ENCODE peak calls at places on chromosomes 3 and 15, in nine cellular contexts. U is Peyer's patch, L is heart left ventricle, M is K562, Q is transverse colon, D is esophagus squamous epithelium, J is right lobe of liver, Z is breast epithelium, T is A549. H is an unnamed sample.

GRCh38 chr3:12984023-12984823 is 89.0 kb downstream of the IQSEC1 start:
- DNase-seq in U (peak; percentile 62), J (peak; percentile 83), T (peak; percentile 70), Q (peak; percentile 78), L (no peak), D (no peak), M (peak; percentile 83), Z (peak; percentile 60), H (peak; percentile 53)

GRCh38 chr15:92393287-92393993 is at the start of gene ST8SIA2:
- DNase-seq in Z (no peak), L (no peak), Q (no peak), U (no peak), T (peak; percentile 33), D (no peak), M (no peak), J (no peak), H (no peak)

GRCh38 chr3:156180077-156180476 is 59.7 kb downstream of the KCNAB1 start:
- DNase-seq in T (no peak), L (no peak), M (no peak), U (no peak), Q (no peak), J (no peak), D (no peak), Z (no peak), H (no peak)

GRCh38 chr3:196235452-196236122 is 19.3 kb downstream of the SLC51A start:
- DNase-seq in Q (no peak), U (no peak), Z (no peak), J (no peak), T (no peak), L (no peak), M (no peak), D (no peak), H (no peak)

GRCh38 chr3:56835626-56836025 is 33.9 kb upstream of the ARHGEF3 start:
- DNase-seq in M (no peak), D (no peak), Q (no peak), L (no peak), U (no peak), J (no peak), T (no peak), Z (no peak), H (no peak)

GRCh38 chr3:108818404-108818803 is 4.2 kb upstream of the TRAT1 start:
- DNase-seq in Q (peak; percentile 47), M (peak; percentile 2), L (no peak), D (no peak), T (peak; percentile 52), Z (no peak), J (no peak), U (peak; percentile 25), H (no peak)

GRCh38 chr3:71511446-71511845 is 72.1 kb downstream of the FOXP1 start:
- DNase-seq in J (no peak), T (no peak), Q (no peak), M (no peak), Z (no peak), U (no peak), D (no peak), L (no peak), H (no peak)

GRCh38 chr15:64163662-64164362 is 990 bp upstream of the PPIB start:
- DNase-seq in Q (no peak), Z (no peak), M (no peak), U (peak; percentile 54), T (no peak), D (no peak), J (no peak), L (no peak), H (no peak)

GRCh38 chr3:42654331-42655201 is 1.1 kb downstream of the ZBTB47 start:
- DNase-seq in J (no peak), D (no peak), Z (no peak), L (peak; percentile 79), Q (peak; percentile 46), U (no peak), M (peak; percentile 92), T (peak; percentile 32), H (peak; percentile 92)

GRCh38 chr3:45479627-45480026 is 91.3 kb downstream of the LARS2 start:
- DNase-seq in Q (no peak), L (no peak), M (no peak), U (no peak), D (no peak), T (no peak), J (no peak), Z (no peak), H (no peak)

GRCh38 chr3:178546079-178546478 is 9.8 kb downstream of the KCNMB2 start:
- DNase-seq in Q (no peak), M (no peak), L (no peak), J (no peak), U (no peak), D (no peak), T (no peak), Z (no peak), H (no peak)

GRCh38 chr3:52848617-52849016 is 13.8 kb upstream of the MUSTN1 start:
- DNase-seq in L (peak; percentile 8), D (no peak), M (no peak), T (peak; percentile 9), U (no peak), Z (no peak), Q (no peak), J (peak; percentile 30), H (no peak)

GRCh38 chr3:195807681-195808121 is 4.0 kb downstream of the MUC4 start:
- DNase-seq in Q (peak; percentile 19), M (no peak), D (no peak), L (no peak), J (no peak), Z (no peak), T (no peak), U (no peak), H (no peak)

DNA sequence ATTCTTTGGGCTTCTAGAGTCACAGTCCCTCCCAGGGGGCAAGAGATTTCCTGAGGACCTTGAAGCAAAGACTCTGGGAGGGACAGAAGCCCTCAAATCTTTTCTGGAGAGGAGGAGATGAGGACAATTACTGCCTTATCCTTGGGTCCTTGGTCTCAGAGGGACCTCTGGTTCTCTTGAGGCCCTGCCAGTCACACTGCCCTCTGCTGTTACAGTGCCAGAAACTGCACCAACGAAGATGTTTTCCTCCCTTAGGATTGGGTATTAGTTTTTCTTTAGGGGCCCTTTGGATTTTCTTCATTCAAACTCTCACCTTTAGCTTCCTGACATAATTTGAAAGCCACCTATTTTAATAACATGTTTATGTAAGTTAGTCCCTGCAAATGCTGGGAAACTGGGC is 58.2 kb upstream of the SCN5A start:
- DNase-seq in Q (no peak), D (no peak), T (peak; percentile 6), M (no peak), U (no peak), Z (no peak), L (no peak), J (no peak), H (peak; percentile 12)
- TF ChIP-seq CTCF in Q (no peak), D (no peak), T (no peak), M (peak; percentile 66), U (no peak), Z (no peak), L (no peak), J (peak; percentile 37), H (no peak)

GRCh38 chr15:95690631-95691340 is 639.7 kb upstream of the NR2F2 start:
- DNase-seq in L (no peak), J (no peak), D (no peak), M (no peak), U (no peak), Q (no peak), T (no peak), Z (no peak), H (no peak)
- H3K4me3 ChIP-seq in L (no peak overlapping the region), J (no peak overlapping the region), D (no peak overlapping the region), M (no peak overlapping the region), U (no peak overlapping the region), Q (no peak overlapping the region), T (no peak overlapping the region), Z (no peak overlapping the region), H (no peak overlapping the region)

GRCh38 chr3:115788921-115789470 is 165.7 kb downstream of the GAP43 start:
- DNase-seq in T (peak; percentile 65), L (no peak), D (no peak), M (no peak), Z (no peak), J (no peak), Q (no peak), U (no peak), H (no peak)

GRCh38 chr3:115785782-115786181 is 162.5 kb downstream of the GAP43 start:
- DNase-seq in J (no peak), D (no peak), Z (no peak), Q (no peak), L (no peak), U (no peak), T (no peak), M (no peak), H (no peak)

GRCh38 chr3:115784739-115785571 is 161.6 kb downstream of the GAP43 start:
- DNase-seq in Q (no peak), L (no peak), T (no peak), Z (no peak), U (no peak), J (no peak), M (no peak), D (no peak), H (no peak)

GRCh38 chr3:115787818-115788217 is 164.5 kb downstream of the GAP43 start:
- DNase-seq in D (no peak), M (no peak), T (no peak), U (no peak), J (no peak), Q (no peak), L (no peak), Z (no peak), H (no peak)

DNA sequence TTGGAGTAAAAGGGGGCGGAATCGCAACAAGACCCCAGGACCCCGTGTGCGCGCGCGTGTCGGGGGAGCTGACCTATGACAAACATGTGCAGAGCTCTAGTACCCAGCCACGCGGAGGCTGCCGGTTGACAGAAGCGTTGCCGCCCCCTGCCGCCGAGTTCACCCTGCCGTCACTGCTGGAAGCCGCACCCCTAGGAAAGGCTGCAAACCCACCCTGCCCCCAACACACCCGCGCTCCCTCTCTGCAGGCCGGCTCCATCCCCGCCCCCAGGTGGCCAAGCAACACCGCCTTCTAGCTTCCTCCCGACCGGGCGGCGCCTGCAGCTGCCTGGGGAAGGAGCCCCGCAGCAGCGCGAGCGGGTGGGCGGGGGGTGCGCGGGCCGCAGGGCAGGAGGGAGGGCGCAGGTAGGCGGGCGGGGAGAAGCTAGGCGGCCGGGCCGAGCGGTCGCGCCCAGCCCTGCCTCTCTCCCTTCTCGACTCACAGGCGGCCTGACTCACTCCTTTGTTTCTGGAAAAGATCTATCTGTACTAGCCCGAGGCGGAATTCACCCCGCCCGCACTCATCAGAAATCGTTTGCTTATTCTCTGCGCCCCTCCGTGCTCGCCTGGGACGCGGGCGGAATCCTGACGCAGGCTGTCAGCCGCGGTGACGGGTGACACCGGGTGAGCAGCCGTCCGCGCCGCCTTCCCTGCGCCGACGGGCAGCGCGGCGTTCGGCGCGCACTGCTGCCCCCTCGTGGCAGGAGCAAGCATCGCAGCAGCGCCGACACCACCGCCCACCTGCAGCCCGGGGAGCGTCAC is 160.8 kb downstream of the GAP43 start:
- DNase-seq in Q (peak; percentile 93), U (peak; percentile 93), T (peak; percentile 94), Z (peak; percentile 83), L (peak; percentile 93), D (peak; percentile 64), M (peak; percentile 79), J (peak; percentile 88), H (peak; percentile 97)
- TF ChIP-seq POLR2A in Q (peak; percentile 70), U (peak; percentile 54), T (peak; percentile 36), Z (no peak), L (no peak), D (peak; percentile 42), M (no peak), J (peak; percentile 73), H (no peak)

DNA sequence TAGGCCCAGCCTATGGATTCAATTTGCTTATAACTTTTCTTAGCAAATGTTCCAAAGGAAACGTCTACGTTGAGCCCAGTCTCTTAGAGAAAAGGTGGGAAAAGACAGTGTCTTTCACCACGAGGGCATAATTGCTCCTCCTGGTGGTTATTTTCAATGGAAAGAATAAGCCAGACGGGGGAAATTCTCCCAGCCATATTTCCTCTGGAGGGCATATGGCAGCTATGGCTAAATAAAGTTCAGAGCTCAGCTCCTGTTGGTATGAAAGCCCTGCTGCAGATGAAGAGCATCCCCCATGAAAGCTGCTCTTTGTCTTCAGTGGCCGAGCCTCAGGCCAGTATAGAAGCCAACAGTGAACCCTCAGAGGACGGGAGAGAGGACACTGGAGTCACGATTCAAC is 297.9 kb downstream of the RYR3 start:
- DNase-seq in Z (no peak), M (no peak), L (no peak), T (peak; percentile 22), D (no peak), Q (no peak), J (no peak), U (no peak), H (no peak)
- TF ChIP-seq CTCF in Z (no peak), M (peak; percentile 40), L (no peak), T (peak; percentile 43), D (no peak), Q (no peak), J (peak; percentile 32), U (no peak), H (no peak)